ENCODE peak calls at places on chromosomes 1 and 21, in seven cellular contexts. One of them, this sample, is unnamed.

GRCh38 chr1:17053071-17053684 is 654 bp downstream of the SDHB start:
- DNase-seq in left lung: no peak
- DNase-seq in CD4-positive, CD25-positive, alpha-beta regulatory T cell: no peak
- DNase-seq in neuronal stem cell: no peak
- DNase-seq in left ventricle myocardium inferior: no peak
- DNase-seq in breast epithelium: no peak
- DNase-seq in cardiac muscle cell: no peak
- DNase-seq in this sample: no peak

GRCh38 chr21:43208561-43209332 is 39.9 kb downstream of the CRYAA start:
- DNase-seq in neuronal stem cell: no peak
- DNase-seq in CD4-positive, CD25-positive, alpha-beta regulatory T cell: no peak
- DNase-seq in left lung: no peak
- DNase-seq in cardiac muscle cell: no peak
- DNase-seq in breast epithelium: peak; percentile 14
- DNase-seq in left ventricle myocardium inferior: no peak
- DNase-seq in this sample: peak; percentile 63

GRCh38 chr1:54887665-54888071 is 673 bp upstream of the DHCR24 start:
- DNase-seq in breast epithelium: peak; percentile 49
- DNase-seq in CD4-positive, CD25-positive, alpha-beta regulatory T cell: no peak
- DNase-seq in left lung: no peak
- DNase-seq in cardiac muscle cell: peak; percentile 49
- DNase-seq in left ventricle myocardium inferior: no peak
- DNase-seq in neuronal stem cell: peak; percentile 46
- DNase-seq in this sample: no peak

GRCh38 chr1:235954306-235955283 is 87.9 kb upstream of the LYST start:
- DNase-seq in cardiac muscle cell: no peak
- DNase-seq in left lung: peak; percentile 86
- DNase-seq in neuronal stem cell: no peak
- DNase-seq in CD4-positive, CD25-positive, alpha-beta regulatory T cell: no peak
- DNase-seq in left ventricle myocardium inferior: peak; percentile 28
- DNase-seq in breast epithelium: no peak
- DNase-seq in this sample: no peak

GRCh38 chr1:24935196-24935526 is 5.1 kb upstream of the RUNX3 start:
- DNase-seq in cardiac muscle cell: no peak
- DNase-seq in CD4-positive, CD25-positive, alpha-beta regulatory T cell: no peak
- DNase-seq in breast epithelium: no peak
- DNase-seq in neuronal stem cell: no peak
- DNase-seq in left ventricle myocardium inferior: no peak
- DNase-seq in left lung: peak; percentile 71
- DNase-seq in this sample: no peak

GRCh38 chr1:223609961-223610360 is 55.5 kb downstream of the CAPN8 start:
- DNase-seq in neuronal stem cell: no peak
- DNase-seq in cardiac muscle cell: no peak
- DNase-seq in left ventricle myocardium inferior: no peak
- DNase-seq in breast epithelium: no peak
- DNase-seq in left lung: no peak
- DNase-seq in CD4-positive, CD25-positive, alpha-beta regulatory T cell: no peak
- DNase-seq in this sample: no peak

GRCh38 chr21:32993894-32994293 is 31.8 kb upstream of the OLIG2 start:
- DNase-seq in left lung: no peak
- DNase-seq in CD4-positive, CD25-positive, alpha-beta regulatory T cell: no peak
- DNase-seq in left ventricle myocardium inferior: no peak
- DNase-seq in cardiac muscle cell: no peak
- DNase-seq in neuronal stem cell: no peak
- DNase-seq in breast epithelium: no peak
- DNase-seq in this sample: no peak

GRCh38 chr1:212207822-212208520 is 77.2 kb upstream of the PPP2R5A start:
- DNase-seq in breast epithelium: no peak
- DNase-seq in left ventricle myocardium inferior: no peak
- DNase-seq in cardiac muscle cell: no peak
- DNase-seq in CD4-positive, CD25-positive, alpha-beta regulatory T cell: no peak
- DNase-seq in left lung: no peak
- DNase-seq in neuronal stem cell: no peak
- DNase-seq in this sample: no peak

GRCh38 chr1:161502641-161503393 is 2.4 kb upstream of the FCGR2A start:
- DNase-seq in breast epithelium: no peak
- DNase-seq in CD4-positive, CD25-positive, alpha-beta regulatory T cell: no peak
- DNase-seq in left lung: no peak
- DNase-seq in cardiac muscle cell: peak; percentile 60
- DNase-seq in left ventricle myocardium inferior: no peak
- DNase-seq in neuronal stem cell: no peak
- DNase-seq in this sample: no peak

GRCh38 chr1:204578867-204579664 is 62.9 kb downstream of the MDM4 start:
- DNase-seq in neuronal stem cell: no peak
- DNase-seq in left lung: no peak
- DNase-seq in breast epithelium: no peak
- DNase-seq in CD4-positive, CD25-positive, alpha-beta regulatory T cell: no peak
- DNase-seq in left ventricle myocardium inferior: peak; percentile 36
- DNase-seq in cardiac muscle cell: peak; percentile 69
- DNase-seq in this sample: no peak

GRCh38 chr1:117573386-117574040 is 32.3 kb upstream of the TENT5C start:
- DNase-seq in neuronal stem cell: no peak
- DNase-seq in cardiac muscle cell: peak; percentile 6
- DNase-seq in left lung: no peak
- DNase-seq in left ventricle myocardium inferior: no peak
- DNase-seq in CD4-positive, CD25-positive, alpha-beta regulatory T cell: no peak
- DNase-seq in breast epithelium: no peak
- DNase-seq in this sample: no peak

GRCh38 chr1:28170036-28170596 is 6.4 kb downstream of the PTAFR start:
- DNase-seq in left lung: no peak
- DNase-seq in neuronal stem cell: no peak
- DNase-seq in CD4-positive, CD25-positive, alpha-beta regulatory T cell: no peak
- DNase-seq in left ventricle myocardium inferior: no peak
- DNase-seq in breast epithelium: no peak
- DNase-seq in cardiac muscle cell: no peak
- DNase-seq in this sample: no peak

GRCh38 chr21:39518845-39519205 is 67.1 kb downstream of the SH3BGR start:
- DNase-seq in CD4-positive, CD25-positive, alpha-beta regulatory T cell: no peak
- DNase-seq in breast epithelium: no peak
- DNase-seq in cardiac muscle cell: peak; percentile 15
- DNase-seq in left ventricle myocardium inferior: no peak
- DNase-seq in neuronal stem cell: no peak
- DNase-seq in left lung: no peak
- DNase-seq in this sample: no peak

GRCh38 chr1:216830836-216831235 is 107.6 kb upstream of the ESRRG start:
- DNase-seq in left ventricle myocardium inferior: no peak
- DNase-seq in breast epithelium: no peak
- DNase-seq in CD4-positive, CD25-positive, alpha-beta regulatory T cell: no peak
- DNase-seq in left lung: no peak
- DNase-seq in neuronal stem cell: no peak
- DNase-seq in cardiac muscle cell: no peak
- DNase-seq in this sample: no peak

GRCh38 chr1:247210386-247211117 is 38.7 kb upstream of the ZNF124 start:
- DNase-seq in breast epithelium: peak; percentile 97
- DNase-seq in neuronal stem cell: peak; percentile 93
- DNase-seq in CD4-positive, CD25-positive, alpha-beta regulatory T cell: peak; percentile 91
- DNase-seq in left ventricle myocardium inferior: peak; percentile 99
- DNase-seq in left lung: peak; percentile 96
- DNase-seq in cardiac muscle cell: peak; percentile 93
- DNase-seq in this sample: peak; percentile 99

GRCh38 chr1:10374442-10374860 is 24.4 kb upstream of the PGD start:
- DNase-seq in breast epithelium: no peak
- DNase-seq in left ventricle myocardium inferior: no peak
- DNase-seq in left lung: no peak
- DNase-seq in CD4-positive, CD25-positive, alpha-beta regulatory T cell: no peak
- DNase-seq in neuronal stem cell: no peak
- DNase-seq in cardiac muscle cell: peak; percentile 35
- DNase-seq in this sample: no peak

GRCh38 chr1:198556969-198557368 is 16.5 kb upstream of the ATP6V1G3 start:
- DNase-seq in left lung: no peak
- DNase-seq in breast epithelium: peak; percentile 28
- DNase-seq in left ventricle myocardium inferior: peak; percentile 26
- DNase-seq in CD4-positive, CD25-positive, alpha-beta regulatory T cell: peak; percentile 16
- DNase-seq in neuronal stem cell: no peak
- DNase-seq in cardiac muscle cell: no peak
- DNase-seq in this sample: no peak

GRCh38 chr1:15618685-15619525 is 1.6 kb downstream of the DDI2 start:
- DNase-seq in cardiac muscle cell: peak; percentile 69
- DNase-seq in breast epithelium: no peak
- DNase-seq in left lung: no peak
- DNase-seq in left ventricle myocardium inferior: no peak
- DNase-seq in neuronal stem cell: no peak
- DNase-seq in CD4-positive, CD25-positive, alpha-beta regulatory T cell: no peak
- DNase-seq in this sample: no peak

GRCh38 chr1:42014823-42015222 is 96.1 kb upstream of the HIVEP3 start:
- DNase-seq in left lung: no peak
- DNase-seq in CD4-positive, CD25-positive, alpha-beta regulatory T cell: no peak
- DNase-seq in cardiac muscle cell: no peak
- DNase-seq in left ventricle myocardium inferior: no peak
- DNase-seq in breast epithelium: no peak
- DNase-seq in neuronal stem cell: no peak
- DNase-seq in this sample: no peak

GRCh38 chr1:42010381-42010780 is 91.7 kb upstream of the HIVEP3 start:
- DNase-seq in breast epithelium: no peak
- DNase-seq in neuronal stem cell: no peak
- DNase-seq in CD4-positive, CD25-positive, alpha-beta regulatory T cell: no peak
- DNase-seq in left lung: no peak
- DNase-seq in left ventricle myocardium inferior: no peak
- DNase-seq in cardiac muscle cell: no peak
- DNase-seq in this sample: no peak

GRCh38 chr1:42017259-42017658 is 98.5 kb upstream of the HIVEP3 start:
- DNase-seq in cardiac muscle cell: no peak
- DNase-seq in left lung: no peak
- DNase-seq in neuronal stem cell: no peak
- DNase-seq in breast epithelium: no peak
- DNase-seq in left ventricle myocardium inferior: no peak
- DNase-seq in CD4-positive, CD25-positive, alpha-beta regulatory T cell: no peak
- DNase-seq in this sample: no peak

GRCh38 chr1:42012852-42013251 is 94.1 kb upstream of the HIVEP3 start:
- DNase-seq in left lung: no peak
- DNase-seq in cardiac muscle cell: no peak
- DNase-seq in left ventricle myocardium inferior: no peak
- DNase-seq in neuronal stem cell: no peak
- DNase-seq in breast epithelium: no peak
- DNase-seq in CD4-positive, CD25-positive, alpha-beta regulatory T cell: no peak
- DNase-seq in this sample: no peak

DNA sequence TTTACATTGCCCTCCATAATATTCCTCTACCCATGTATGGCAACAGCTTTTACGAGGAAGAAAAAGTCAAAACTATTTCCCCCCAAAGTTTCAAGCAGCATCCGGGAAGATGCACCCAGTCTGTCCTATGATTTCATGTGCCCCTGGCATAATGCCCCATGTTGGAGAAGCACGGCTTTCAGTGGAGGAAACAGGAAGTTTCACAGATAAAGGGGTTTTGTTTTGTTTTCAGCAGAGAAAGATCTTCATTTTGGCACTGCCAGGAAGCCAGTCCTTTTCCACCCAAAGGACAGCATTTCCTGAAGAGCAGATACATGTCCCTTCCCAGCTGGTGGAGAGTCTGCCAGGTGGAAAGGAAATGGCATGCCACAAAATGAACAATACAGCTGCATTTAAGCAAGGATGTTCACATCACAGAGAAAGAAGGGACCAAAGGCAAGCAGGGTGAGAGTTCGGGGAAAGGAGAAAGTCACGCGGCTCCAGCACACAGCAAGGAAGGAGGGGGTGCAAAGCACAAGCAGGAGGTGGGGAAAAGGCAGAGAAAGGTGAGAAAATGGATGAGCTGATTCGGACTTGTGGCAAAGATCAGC is 95.3 kb upstream of the HIVEP3 start:
- DNase-seq in left ventricle myocardium inferior: no peak
- DNase-seq in cardiac muscle cell: peak; percentile 56
- DNase-seq in breast epithelium: no peak
- DNase-seq in left lung: no peak
- DNase-seq in neuronal stem cell: no peak
- DNase-seq in CD4-positive, CD25-positive, alpha-beta regulatory T cell: no peak
- DNase-seq in this sample: no peak
- H3K4me3 ChIP-seq in left ventricle myocardium inferior: no peak overlapping the region
- H3K4me3 ChIP-seq in cardiac muscle cell: no peak overlapping the region
- H3K4me3 ChIP-seq in breast epithelium: no peak overlapping the region
- H3K4me3 ChIP-seq in left lung: no peak overlapping the region
- H3K4me3 ChIP-seq in neuronal stem cell: no peak overlapping the region
- H3K4me3 ChIP-seq in CD4-positive, CD25-positive, alpha-beta regulatory T cell: no peak overlapping the region
- H3K4me3 ChIP-seq in this sample: no peak overlapping the region

GRCh38 chr1:115099693-115100050 is 10.4 kb upstream of the TSPAN2 start:
- DNase-seq in CD4-positive, CD25-positive, alpha-beta regulatory T cell: no peak
- DNase-seq in breast epithelium: no peak
- DNase-seq in left lung: no peak
- DNase-seq in neuronal stem cell: no peak
- DNase-seq in cardiac muscle cell: no peak
- DNase-seq in left ventricle myocardium inferior: no peak
- DNase-seq in this sample: no peak

GRCh38 chr1:115098979-115099692 is 9.8 kb upstream of the TSPAN2 start:
- DNase-seq in breast epithelium: no peak
- DNase-seq in CD4-positive, CD25-positive, alpha-beta regulatory T cell: peak; percentile 58
- DNase-seq in left ventricle myocardium inferior: no peak
- DNase-seq in left lung: no peak
- DNase-seq in cardiac muscle cell: peak; percentile 52
- DNase-seq in neuronal stem cell: no peak
- DNase-seq in this sample: peak; percentile 67
- H3K4me3 ChIP-seq in breast epithelium: peak overlapping the region; percentile 28
- H3K4me3 ChIP-seq in CD4-positive, CD25-positive, alpha-beta regulatory T cell: peak overlapping the region; percentile 89
- H3K4me3 ChIP-seq in left ventricle myocardium inferior: peak overlapping the region; percentile 47
- H3K4me3 ChIP-seq in left lung: peak overlapping the region; percentile 27
- H3K4me3 ChIP-seq in cardiac muscle cell: no peak overlapping the region
- H3K4me3 ChIP-seq in neuronal stem cell: no peak overlapping the region
- H3K4me3 ChIP-seq in this sample: no peak overlapping the region

GRCh38 chr1:210516092-210516491 is 187.4 kb downstream of the HHAT start:
- DNase-seq in left ventricle myocardium inferior: no peak
- DNase-seq in left lung: no peak
- DNase-seq in neuronal stem cell: no peak
- DNase-seq in breast epithelium: no peak
- DNase-seq in CD4-positive, CD25-positive, alpha-beta regulatory T cell: no peak
- DNase-seq in cardiac muscle cell: no peak
- DNase-seq in this sample: no peak
- H3K4me3 ChIP-seq in left ventricle myocardium inferior: no peak overlapping the region
- H3K4me3 ChIP-seq in left lung: no peak overlapping the region
- H3K4me3 ChIP-seq in neuronal stem cell: no peak overlapping the region
- H3K4me3 ChIP-seq in breast epithelium: no peak overlapping the region
- H3K4me3 ChIP-seq in CD4-positive, CD25-positive, alpha-beta regulatory T cell: no peak overlapping the region
- H3K4me3 ChIP-seq in cardiac muscle cell: no peak overlapping the region
- H3K4me3 ChIP-seq in this sample: no peak overlapping the region

DNA sequence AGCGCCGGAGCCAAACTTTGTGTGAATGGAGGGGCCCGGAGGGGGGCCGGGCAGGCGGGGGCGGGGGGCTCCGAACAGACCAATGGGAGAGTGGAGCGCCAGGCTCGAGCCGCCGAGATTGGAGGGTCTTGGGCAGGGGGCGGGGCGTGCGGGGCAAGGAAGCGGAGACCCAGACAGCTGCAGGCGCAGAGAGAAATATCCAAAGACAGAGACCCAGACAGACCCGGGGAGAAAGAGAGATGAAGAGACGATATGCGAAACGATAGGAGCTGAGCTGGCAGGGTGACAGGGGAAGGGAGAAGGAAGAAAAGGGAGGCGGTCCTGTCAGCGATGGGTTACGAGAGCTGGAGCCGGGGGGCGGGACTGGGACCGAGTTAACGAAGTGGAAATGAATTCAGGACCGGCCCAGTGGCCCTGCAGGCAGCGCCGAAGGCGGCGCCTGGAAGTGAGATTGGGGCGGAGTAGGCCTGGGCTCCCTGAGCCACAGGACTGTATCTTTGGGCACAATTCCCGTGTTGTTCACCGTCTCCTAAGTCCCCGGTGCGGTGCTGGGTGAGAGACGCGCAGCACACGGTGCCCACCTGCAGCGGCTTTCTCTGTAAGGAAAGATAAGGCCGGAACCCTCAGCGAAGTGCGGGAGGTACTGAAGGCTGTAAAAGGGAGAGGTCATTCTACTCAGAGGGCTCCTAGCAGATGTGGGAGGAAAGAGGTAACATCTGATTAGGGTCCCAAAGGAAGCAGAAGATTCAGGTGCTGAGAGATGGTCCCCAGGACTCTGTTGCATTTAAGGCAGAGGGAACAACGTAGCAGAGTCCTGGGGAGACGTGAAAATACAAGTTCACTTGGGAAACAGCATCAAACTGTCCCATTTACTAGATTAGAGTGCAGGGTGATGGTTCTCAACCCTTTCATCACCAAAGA is 543 bp upstream of the KCNJ10 start:
- DNase-seq in left ventricle myocardium inferior: peak; percentile 79
- DNase-seq in cardiac muscle cell: peak; percentile 62
- DNase-seq in CD4-positive, CD25-positive, alpha-beta regulatory T cell: peak; percentile 59
- DNase-seq in neuronal stem cell: peak; percentile 75
- DNase-seq in left lung: peak; percentile 91
- DNase-seq in breast epithelium: peak; percentile 45
- DNase-seq in this sample: peak; percentile 89
- H3K4me3 ChIP-seq in left ventricle myocardium inferior: peak overlapping the region; percentile 65
- H3K4me3 ChIP-seq in cardiac muscle cell: peak overlapping the region; percentile 54
- H3K4me3 ChIP-seq in CD4-positive, CD25-positive, alpha-beta regulatory T cell: peak overlapping the region; percentile 42
- H3K4me3 ChIP-seq in neuronal stem cell: peak overlapping the region; percentile 81
- H3K4me3 ChIP-seq in left lung: peak overlapping the region; percentile 48
- H3K4me3 ChIP-seq in breast epithelium: peak overlapping the region; percentile 71
- H3K4me3 ChIP-seq in this sample: peak overlapping the region; percentile 57